ENCODE peak calls at places on chromosomes 6 and 20, in ten cellular contexts. J is ELR; R is epithelial cell of proximal tubule; M is caudate nucleus; A is fibroblast of lung; K is lung; U is kidney; L is stimulated activated CD4-positive, alpha-beta T cell treated with anti-CD3 and anti-CD28 coated beads, Interleukin-2, amount 100 ng/mL, for 24 hours; O is lower leg skin; I is hypothalamus. Y is an unnamed sample.

GRCh38 chr20:56786503-56786902 is 157.4 kb downstream of the TFAP2C start:
- DNase-seq in J (no peak), R (no peak), M (no peak), A (no peak), K (no peak), U (no peak), L (no peak), O (no peak), I (no peak), Y (no peak)

GRCh38 chr20:62292115-62292514 is 10.7 kb upstream of the ADRM1 start:
- DNase-seq in J (no peak), R (no peak), M (no peak), A (no peak), K (no peak), U (no peak), L (no peak), O (no peak), I (no peak), Y (no peak)

GRCh38 chr6:111552241-111552744 is 53.4 kb downstream of the TRAF3IP2 start:
- DNase-seq in J (peak), R (peak), M (peak), A (peak), K (peak), U (peak), L (no peak), O (peak), I (peak), Y (peak)

GRCh38 chr6:6749791-6750434 is 161.4 kb downstream of the LY86 start:
- DNase-seq in J (peak), R (no peak), M (no peak), A (peak), K (peak), U (peak), L (peak), O (peak), I (peak), Y (peak)

GRCh38 chr6:41581381-41581991 is 35.3 kb downstream of the FOXP4 start:
- DNase-seq in J (peak), R (peak), M (no peak), A (peak), K (no peak), U (no peak), L (no peak), O (no peak), I (no peak), Y (peak)

GRCh38 chr6:5871296-5871695 is 135.4 kb downstream of the NRN1 start:
- DNase-seq in J (no peak), R (no peak), M (no peak), A (no peak), K (no peak), U (no peak), L (no peak), O (no peak), I (no peak), Y (no peak)

GRCh38 chr20:53934421-53935352 is 135.7 kb downstream of the BCAS1 start:
- DNase-seq in J (peak), R (no peak), M (no peak), A (peak), K (no peak), U (no peak), L (no peak), O (no peak), I (no peak), Y (peak)

GRCh38 chr6:161792887-161793286 is 519.0 kb upstream of the AGPAT4 start:
- DNase-seq in J (no peak), R (peak), M (no peak), A (peak), K (no peak), U (no peak), L (no peak), O (no peak), I (no peak), Y (no peak)

GRCh38 chr6:125732398-125732797 is 17.0 kb upstream of the HEY2 start:
- DNase-seq in J (no peak), R (no peak), M (no peak), A (no peak), K (no peak), U (no peak), L (no peak), O (no peak), I (no peak), Y (no peak)

GRCh38 chr20:59386819-59387218 is 86.4 kb downstream of the EDN3 start:
- DNase-seq in J (no peak), R (no peak), M (no peak), A (no peak), K (no peak), U (no peak), L (no peak), O (no peak), I (no peak), Y (no peak)

GRCh38 chr6:34071111-34071883 is 74.6 kb downstream of the GRM4 start:
- DNase-seq in J (no peak), R (no peak), M (no peak), A (no peak), K (no peak), U (no peak), L (no peak), O (no peak), I (no peak), Y (no peak)

GRCh38 chr20:21288587-21289370 is 14.4 kb upstream of the XRN2 start:
- DNase-seq in J (no peak), R (no peak), M (no peak), A (no peak), K (no peak), U (no peak), L (no peak), O (no peak), I (no peak), Y (no peak)

GRCh38 chr6:165858571-165858970 is 195.5 kb upstream of the PDE10A start:
- DNase-seq in J (no peak), R (no peak), M (no peak), A (no peak), K (no peak), U (no peak), L (no peak), O (no peak), I (no peak), Y (peak)

GRCh38 chr6:42295181-42295580 is 77.5 kb upstream of the MRPS10 start:
- DNase-seq in J (peak), R (no peak), M (no peak), A (no peak), K (no peak), U (peak), L (no peak), O (peak), I (no peak), Y (no peak)

GRCh38 chr20:3842332-3842930 is 4.2 kb upstream of the MAVS start:
- DNase-seq in J (no peak), R (no peak), M (no peak), A (no peak), K (no peak), U (no peak), L (no peak), O (no peak), I (no peak), Y (no peak)

GRCh38 chr6:36604090-36605060 is 10.2 kb downstream of the SRSF3 start:
- DNase-seq in J (no peak), R (no peak), M (no peak), A (no peak), K (no peak), U (no peak), L (no peak), O (peak), I (no peak), Y (no peak)

GRCh38 chr20:24578605-24579004 is 109.2 kb downstream of the SYNDIG1 start:
- DNase-seq in J (no peak), R (no peak), M (no peak), A (no peak), K (no peak), U (peak), L (no peak), O (no peak), I (no peak), Y (no peak)

GRCh38 chr6:29722773-29723665 is at the start of gene HLA-F:
- DNase-seq in J (peak), R (no peak), M (peak), A (peak), K (peak), U (peak), L (peak), O (peak), I (peak), Y (peak)

GRCh38 chr20:58075980-58076749 is 152.3 kb downstream of the ANKRD60 start:
- DNase-seq in J (no peak), R (no peak), M (no peak), A (peak), K (peak), U (no peak), L (no peak), O (peak), I (no peak), Y (no peak)

GRCh38 chr6:158046201-158047119 is 64.8 kb downstream of the SYNJ2 start:
- DNase-seq in J (no peak), R (no peak), M (no peak), A (no peak), K (no peak), U (peak), L (peak), O (no peak), I (no peak), Y (no peak)

GRCh38 chr20:23078994-23079364 is 7.1 kb downstream of the CD93 start:
- DNase-seq in J (no peak), R (no peak), M (no peak), A (no peak), K (no peak), U (no peak), L (no peak), O (no peak), I (no peak), Y (no peak)

GRCh38 chr6:109056661-109057060 is 38.0 kb downstream of the SESN1 start:
- DNase-seq in J (no peak), R (no peak), M (no peak), A (no peak), K (no peak), U (no peak), L (no peak), O (no peak), I (no peak), Y (no peak)

GRCh38 chr20:31573555-31574295 is 31.4 kb upstream of the ID1 start:
- DNase-seq in J (no peak), R (no peak), M (no peak), A (peak), K (peak), U (no peak), L (no peak), O (no peak), I (no peak), Y (peak)